ENCODE peak calls at places on chromosomes 3 and 15, in four cellular contexts. X, G, A and J are unnamed samples.

GRCh38 chr3:61360297-61360696 is 109.0 kb upstream of the FHIT start:
- DNase-seq in X (no peak), G (no peak), A (no peak), J (no peak)

GRCh38 chr3:58167431-58168351 is 43.1 kb downstream of the DNASE1L3 start:
- DNase-seq in X (peak), G (no peak), A (no peak), J (peak)

GRCh38 chr3:196198081-196198675 is 13.0 kb downstream of the ZDHHC19 start:
- DNase-seq in X (no peak), G (no peak), A (no peak), J (no peak)

GRCh38 chr3:100048248-100048647 is 66.1 kb downstream of the FILIP1L start:
- DNase-seq in X (no peak), G (no peak), A (no peak), J (no peak)

GRCh38 chr3:21435871-21436270 is 315.1 kb downstream of the ZNF385D start:
- DNase-seq in X (no peak), G (no peak), A (no peak), J (no peak)

GRCh38 chr3:63328386-63328785 is 50.3 kb downstream of the SYNPR start:
- DNase-seq in X (no peak), G (no peak), A (no peak), J (no peak)

GRCh38 chr3:195900426-195901355 is 7.7 kb downstream of the TNK2 start:
- DNase-seq in X (no peak), G (no peak), A (peak), J (no peak)

GRCh38 chr15:93372209-93372910 is 283.3 kb upstream of the RGMA start:
- DNase-seq in X (no peak), G (no peak), A (no peak), J (no peak)

GRCh38 chr3:42655331-42655888 is 1.9 kb downstream of the ZBTB47 start:
- DNase-seq in X (no peak), G (no peak), A (no peak), J (no peak)

GRCh38 chr3:5638550-5638949 is 451.0 kb downstream of the EDEM1 start:
- DNase-seq in X (no peak), G (no peak), A (no peak), J (no peak)

GRCh38 chr3:138082085-138082991 is 33.1 kb downstream of the DZIP1L start:
- DNase-seq in X (no peak), G (peak), A (peak), J (no peak)

GRCh38 chr3:20324664-20325478 is 138.9 kb upstream of the SGO1 start:
- DNase-seq in X (no peak), G (peak), A (no peak), J (no peak)

GRCh38 chr3:54951405-54951804 is 23.5 kb upstream of the LRTM1 start:
- DNase-seq in X (peak), G (no peak), A (peak), J (peak)

GRCh38 chr3:148789156-148789555 is 38.5 kb upstream of the CPB1 start:
- DNase-seq in X (no peak), G (no peak), A (no peak), J (no peak)

GRCh38 chr3:22685598-22685997 is 517.5 kb upstream of the UBE2E2 start:
- DNase-seq in X (no peak), G (no peak), A (peak), J (no peak)

GRCh38 chr3:50132421-50133282 is 22.5 kb upstream of the SEMA3F start:
- DNase-seq in X (peak), G (no peak), A (no peak), J (peak)

GRCh38 chr3:127124135-127124534 is 68.8 kb upstream of the PRR23E start:
- DNase-seq in X (no peak), G (no peak), A (no peak), J (no peak)

GRCh38 chr3:55416381-55416821 is 70.7 kb downstream of the WNT5A start:
- DNase-seq in X (no peak), G (no peak), A (no peak), J (no peak)

GRCh38 chr15:74129411-74130088 is 836 bp upstream of the ISLR2 start:
- DNase-seq in X (no peak), G (no peak), A (no peak), J (peak)

GRCh38 chr3:167084566-167084965 is 295.5 kb downstream of the ZBBX start:
- DNase-seq in X (no peak), G (no peak), A (no peak), J (no peak)

GRCh38 chr3:40035177-40035576 is 225.8 kb downstream of the MYRIP start:
- DNase-seq in X (no peak), G (no peak), A (no peak), J (no peak)
- TF ChIP-seq CBFB in X (no peak), G (no peak), A (no peak), J (no peak)

GRCh38 chr15:67003586-67003985 is 61.8 kb upstream of the SMAD3 start:
- DNase-seq in X (no peak), G (no peak), A (no peak), J (no peak)
- TF ChIP-seq ATF3 in X (no peak), G (no peak), A (no peak), J (no peak)

GRCh38 chr3:136819784-136820640 is 1.1 kb downstream of the SLC35G2 start:
- DNase-seq in X (no peak), G (no peak), A (peak), J (peak)
- TF ChIP-seq CBFB in X (no peak), G (no peak), A (no peak), J (no peak)

GRCh38 chr15:67969892-67970291 is 84.2 kb upstream of the PIAS1 start:
- DNase-seq in X (no peak), G (no peak), A (no peak), J (no peak)

GRCh38 chr15:67968564-67969440 is 85.3 kb upstream of the PIAS1 start:
- DNase-seq in X (no peak), G (no peak), A (no peak), J (no peak)

GRCh38 chr15:67973846-67974245 is 80.3 kb upstream of the PIAS1 start:
- DNase-seq in X (no peak), G (no peak), A (no peak), J (no peak)

GRCh38 chr15:67972377-67972776 is 81.7 kb upstream of the PIAS1 start:
- DNase-seq in X (no peak), G (no peak), A (no peak), J (no peak)

DNA sequence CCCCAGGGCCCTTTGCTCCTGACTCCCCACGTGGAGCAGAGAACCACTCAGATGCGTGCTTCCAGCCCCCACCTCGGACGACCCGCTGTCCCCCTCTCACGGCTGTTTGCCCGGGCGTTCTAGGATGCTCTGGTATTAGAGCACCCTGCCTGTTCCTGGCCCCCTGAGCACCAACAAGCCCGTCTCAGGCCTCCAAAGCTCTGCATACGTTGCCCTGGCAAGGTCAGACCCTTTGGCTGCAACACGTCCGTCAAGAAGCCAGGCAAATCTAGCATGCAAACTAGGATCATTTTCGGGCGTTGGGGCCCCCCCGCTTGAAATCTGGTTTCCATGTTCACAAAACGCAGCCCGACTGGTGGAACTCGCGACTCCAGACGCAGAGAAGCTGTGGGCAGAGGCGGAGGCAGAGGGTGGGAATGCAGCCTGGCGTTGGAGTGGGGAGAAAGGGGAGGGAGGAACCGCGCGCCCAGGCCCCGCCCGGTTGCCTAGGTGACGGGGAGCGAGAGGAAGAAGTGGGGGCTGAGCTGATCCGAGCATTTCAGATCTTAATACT is 86.2 kb upstream of the PIAS1 start:
- DNase-seq in X (peak), G (no peak), A (no peak), J (peak)
- TF ChIP-seq ATF3 in X (no peak), G (no peak), A (no peak), J (no peak)

GRCh38 chr15:92165001-92165346 is 228.7 kb upstream of the ST8SIA2 start:
- DNase-seq in X (no peak), G (no peak), A (no peak), J (no peak)

GRCh38 chr15:92168284-92168683 is 225.4 kb upstream of the ST8SIA2 start:
- DNase-seq in X (no peak), G (no peak), A (no peak), J (no peak)

GRCh38 chr15:92166029-92166428 is 227.7 kb upstream of the ST8SIA2 start:
- DNase-seq in X (no peak), G (no peak), A (no peak), J (peak)

GRCh38 chr15:92166751-92167412 is 226.8 kb upstream of the ST8SIA2 start:
- DNase-seq in X (no peak), G (no peak), A (no peak), J (no peak)

GRCh38 chr15:92167413-92167950 is 226.2 kb upstream of the ST8SIA2 start:
- DNase-seq in X (no peak), G (no peak), A (peak), J (no peak)
- TF ChIP-seq CBFB in X (no peak), G (no peak), A (no peak), J (no peak)

GRCh38 chr3:187230011-187230410 is 32.7 kb downstream of the RTP1 start:
- DNase-seq in X (no peak), G (no peak), A (no peak), J (no peak)
- TF ChIP-seq ATF3 in X (no peak), G (no peak), A (no peak), J (no peak)

DNA sequence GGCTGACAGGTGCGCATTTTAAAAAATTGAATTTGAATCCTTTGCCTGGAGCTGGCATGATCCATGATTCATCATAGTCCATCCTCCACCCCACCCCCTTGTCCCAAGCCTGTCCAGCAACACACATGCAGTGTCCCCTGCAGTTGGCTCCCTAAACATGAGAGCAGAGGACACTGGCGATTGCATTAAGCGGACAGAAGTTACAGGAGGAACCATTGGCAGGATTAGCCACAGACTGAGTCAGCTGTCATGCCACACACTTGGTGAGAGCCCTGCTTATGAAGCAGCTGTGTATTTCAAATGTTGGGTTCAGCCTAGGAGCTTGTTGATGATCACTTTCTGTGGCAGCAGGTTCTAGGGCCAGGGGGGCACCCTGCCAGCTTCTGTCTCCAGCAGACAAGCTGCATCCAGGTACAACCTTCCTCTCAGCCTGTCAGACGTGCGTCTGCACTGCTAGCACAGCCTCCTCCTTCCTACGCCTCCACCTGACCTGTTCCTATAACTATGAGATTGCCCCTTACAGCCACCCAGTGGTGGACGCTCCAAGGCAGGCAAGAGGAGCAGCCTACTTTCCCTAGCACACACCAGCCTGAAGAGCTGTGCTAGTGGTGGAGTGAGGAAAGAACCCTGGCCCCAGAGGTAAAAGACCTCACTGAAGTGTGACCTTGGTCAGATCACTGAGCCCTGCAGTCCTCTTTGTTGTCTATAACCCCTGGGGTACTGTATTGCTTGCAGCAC is 121.9 kb downstream of the SLCO3A1 start:
- DNase-seq in X (no peak), G (no peak), A (no peak), J (no peak)
- TF ChIP-seq CBFB in X (no peak), G (no peak), A (no peak), J (no peak)

DNA sequence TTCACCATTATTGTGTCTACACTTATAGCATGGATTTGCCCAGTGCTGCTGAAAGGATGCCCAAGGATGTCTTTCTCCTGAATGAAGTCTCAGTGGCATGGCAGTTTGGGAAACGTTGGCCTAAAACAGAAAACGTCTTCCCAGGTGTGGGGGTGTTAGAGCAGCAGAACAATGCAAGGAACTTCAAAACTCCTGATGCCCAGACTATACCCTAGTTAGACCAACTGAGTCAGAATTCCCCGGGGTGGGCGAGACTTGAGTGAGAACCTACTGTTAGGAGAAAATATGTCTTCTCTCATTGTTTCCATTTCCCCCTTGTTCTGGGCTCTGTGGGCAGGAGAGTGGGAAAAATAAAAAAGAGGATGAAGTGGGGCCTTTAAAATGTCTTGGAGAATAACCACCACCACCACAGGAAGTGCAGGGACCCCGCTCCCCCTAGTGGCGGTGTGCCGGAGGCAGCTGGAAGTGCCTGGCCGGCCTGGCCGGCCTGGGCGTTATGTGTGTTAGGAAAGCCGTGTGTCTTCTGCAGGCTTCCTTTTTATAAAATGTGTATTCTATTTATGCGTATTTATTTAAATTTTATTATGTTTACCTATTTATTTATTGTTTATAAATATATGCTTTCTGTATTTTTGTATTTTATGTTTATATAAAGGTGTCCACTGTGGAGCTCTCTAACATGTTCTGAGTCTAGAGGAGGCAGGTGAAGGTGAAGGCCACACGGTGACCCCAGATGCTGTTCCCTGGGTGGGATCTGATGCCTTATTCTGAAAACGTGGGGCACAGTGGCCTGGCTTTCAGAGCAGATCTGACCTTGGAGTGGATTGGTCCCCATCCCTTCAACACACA is 104.5 kb upstream of the SLC7A14 start:
- DNase-seq in X (peak), G (no peak), A (peak), J (peak)
- TF ChIP-seq ATF3 in X (no peak), G (no peak), A (no peak), J (no peak)